ENCODE peak calls at places on chromosomes 4 and X, in five cellular contexts. U is NCI-H1694 treated with DMSO at 0.1 percent for 48 hours; C is non-pigmented ciliary epithelial cell; G is activated CD4-positive, alpha-beta T cell treated with anti-CD3 and anti-CD28 coated beads, Interleukin-2, amount 50 U/mL, for 1 hour; M is endothelial cell. P is an unnamed sample.
A peak's percentile ranks its signal among the peaks of the same experiment; 100 is the strongest.

GRCh38 chrX:106891762-106892161 is 11.4 kb downstream of the RIPPLY1 start:
- DNase-seq in U (no peak), C (no peak), G (no peak), M (no peak), P (no peak)

GRCh38 chr4:181569553-181569952 is 673.6 kb upstream of the TENM3 start:
- DNase-seq in U (no peak), C (no peak), G (no peak), M (no peak), P (no peak)

GRCh38 chrX:77114501-77114900 is 332.7 kb upstream of the FGF16 start:
- DNase-seq in U (no peak), C (no peak), G (no peak), M (no peak), P (no peak)

GRCh38 chr4:76484654-76485053 is 49.6 kb downstream of the SHROOM3 start:
- DNase-seq in U (no peak), C (no peak), G (no peak), M (no peak), P (no peak)

GRCh38 chr4:84239278-84239845 is 259.7 kb downstream of the NKX6-1 start:
- DNase-seq in U (no peak), C (no peak), G (no peak), M (no peak), P (no peak)

GRCh38 chr4:139951051-139951450 is 202.9 kb downstream of the MAML3 start:
- DNase-seq in U (no peak), C (peak; percentile 43), G (no peak), M (no peak), P (no peak)

GRCh38 chr4:6740347-6740746 is 24.4 kb downstream of the BLOC1S4 start:
- DNase-seq in U (no peak), C (no peak), G (no peak), M (no peak), P (no peak)

GRCh38 chr4:107734120-107734519 is 14.1 kb upstream of the PAPSS1 start:
- DNase-seq in U (no peak), C (no peak), G (no peak), M (peak; percentile 39), P (no peak)

GRCh38 chr4:15777697-15778096 is 431 bp upstream of the CD38 start:
- DNase-seq in U (no peak), C (no peak), G (no peak), M (no peak), P (no peak)

GRCh38 chr4:27178066-27178465 is 317.4 kb downstream of the STIM2 start:
- DNase-seq in U (no peak), C (no peak), G (no peak), M (no peak), P (no peak)

GRCh38 chr4:8641256-8641655 is 48.7 kb downstream of the CPZ start:
- DNase-seq in U (no peak), C (no peak), G (no peak), M (no peak), P (no peak)

GRCh38 chr4:102157984-102158383 is 187.3 kb downstream of the SLC39A8 start:
- DNase-seq in U (no peak), C (no peak), G (no peak), M (no peak), P (no peak)

GRCh38 chr4:39542633-39543393 is 15.6 kb upstream of the UGDH start:
- DNase-seq in U (no peak), C (no peak), G (no peak), M (no peak), P (no peak)

GRCh38 chr4:578451-579443 is 2.7 kb upstream of the TMEM271 start:
- DNase-seq in U (no peak), C (no peak), G (no peak), M (no peak), P (no peak)

GRCh38 chr4:7101692-7102515 is 34.0 kb upstream of the GRPEL1 start:
- DNase-seq in U (peak; percentile 49), C (no peak), G (peak; percentile 39), M (peak; percentile 72), P (peak; percentile 31)

GRCh38 chr4:133624744-133625143 is 475.6 kb downstream of the PCDH10 start:
- DNase-seq in U (no peak), C (no peak), G (no peak), M (no peak), P (no peak)

GRCh38 chr4:144501231-144501780 is 144.7 kb upstream of the HHIP start:
- DNase-seq in U (no peak), C (no peak), G (no peak), M (no peak), P (no peak)

GRCh38 chrX:47643926-47644325 is 6.4 kb downstream of the ELK1 start:
- DNase-seq in U (peak; percentile 5), C (no peak), G (no peak), M (no peak), P (no peak)

GRCh38 chrX:84155938-84156337 is 32.1 kb downstream of the RPS6KA6 start:
- DNase-seq in U (no peak), C (no peak), G (no peak), M (no peak), P (no peak)

GRCh38 chr4:8538703-8539567 is 41.3 kb upstream of the GPR78 start:
- DNase-seq in U (no peak), C (no peak), G (no peak), M (no peak), P (no peak)

GRCh38 chr4:38310446-38311043 is 350.3 kb downstream of the PTTG2 start:
- DNase-seq in U (no peak), C (no peak), G (peak; percentile 43), M (no peak), P (peak; percentile 60)

GRCh38 chrX:140439455-140439854 is 65.4 kb downstream of the SOX3 start:
- DNase-seq in U (no peak), C (no peak), G (no peak), M (peak; percentile 58), P (no peak)

GRCh38 chrX:40154229-40154852 is 56.6 kb upstream of the BCOR start:
- DNase-seq in U (peak; percentile 88), C (no peak), G (no peak), M (peak; percentile 23), P (no peak)

GRCh38 chrX:134004038-134004437 is 18.6 kb upstream of the GPC3 start:
- DNase-seq in U (no peak), C (no peak), G (no peak), M (no peak), P (no peak)

GRCh38 chr4:23685481-23685880 is 204.4 kb downstream of the PPARGC1A start:
- DNase-seq in U (no peak), C (no peak), G (no peak), M (no peak), P (no peak)

GRCh38 chr4:88613417-88613875 is 21.2 kb downstream of the HERC3 start:
- DNase-seq in U (peak; percentile 58), C (no peak), G (peak; percentile 34), M (no peak), P (peak; percentile 52)

GRCh38 chrX:50579955-50580354 is 109.3 kb upstream of the DGKK start:
- DNase-seq in U (peak; percentile 2), C (peak; percentile 13), G (peak; percentile 7), M (peak; percentile 39), P (peak; percentile 22)

GRCh38 chrX:38260231-38260630 is 39.6 kb upstream of the SRPX start:
- DNase-seq in U (peak; percentile 20), C (no peak), G (no peak), M (peak; percentile 30), P (no peak)

GRCh38 chr4:109185548-109185947 is 116.9 kb downstream of the COL25A1 start:
- DNase-seq in U (no peak), C (no peak), G (no peak), M (no peak), P (no peak)

GRCh38 chrX:100417671-100418070 is 7.6 kb upstream of the PCDH19 start:
- DNase-seq in U (no peak), C (no peak), G (no peak), M (peak; percentile 30), P (no peak)

GRCh38 chr4:131499139-131499873 is 1649.8 kb upstream of the PCDH10 start:
- DNase-seq in U (peak; percentile 51), C (peak; percentile 63), G (no peak), M (no peak), P (no peak)

GRCh38 chrX:71606536-71607216 is 11.6 kb downstream of the CXCR3 start:
- DNase-seq in U (no peak), C (no peak), G (no peak), M (no peak), P (peak; percentile 49)

GRCh38 chrX:130575831-130576404 is 174.1 kb downstream of the RBMX2 start:
- DNase-seq in U (peak; percentile 23), C (no peak), G (peak; percentile 8), M (peak; percentile 8), P (no peak)

GRCh38 chr4:41719417-41719816 is 29.1 kb downstream of the PHOX2B start:
- DNase-seq in U (no peak), C (no peak), G (no peak), M (no peak), P (no peak)

P was measured in effector memory CD8-positive, alpha-beta T cell.